ENCODE peak calls at places on chromosomes 3 and 15, in ten cellular contexts. G is GM12878, F is endothelial cell of umbilical vein, A is K562, H is prostate gland, R is sigmoid colon, O is transverse colon, K is GM23338, V is HepG2, P is stomach. Y is an unnamed sample.
A peak's percentile ranks its signal among the peaks of the same experiment; 100 is the strongest.

GRCh38 chr3:124764746-124765145 is 34.5 kb downstream of the UMPS start:
- DNase-seq in G (no peak), F (no peak), A (no peak), H (no peak), R (no peak), O (no peak), K (no peak), V (no peak), P (no peak), Y (no peak)

GRCh38 chr15:45157974-45158373 is 28.2 kb downstream of the DUOX1 start:
- DNase-seq in G (no peak), F (no peak), A (no peak), H (no peak), R (no peak), O (no peak), K (peak; percentile 34), V (no peak), P (no peak), Y (no peak)

GRCh38 chr15:68001811-68002210 is 52.3 kb upstream of the PIAS1 start:
- DNase-seq in G (no peak), F (no peak), A (no peak), H (no peak), R (no peak), O (no peak), K (no peak), V (no peak), P (no peak), Y (no peak)

GRCh38 chr15:34154725-34155204 is 52.9 kb downstream of the PGBD4 start:
- DNase-seq in G (no peak), F (no peak), A (no peak), H (no peak), R (no peak), O (no peak), K (peak; percentile 12), V (no peak), P (no peak), Y (no peak)

GRCh38 chr3:36840453-36840921 is 76.1 kb upstream of the DCLK3 start:
- DNase-seq in G (no peak), F (no peak), A (no peak), H (no peak), R (no peak), O (no peak), K (no peak), V (no peak), P (no peak), Y (no peak)

GRCh38 chr3:175179055-175179454 is 319.9 kb downstream of the NAALADL2 start:
- DNase-seq in G (no peak), F (peak; percentile 79), A (no peak), H (no peak), R (no peak), O (no peak), K (no peak), V (no peak), P (no peak), Y (no peak)

GRCh38 chr3:23221136-23221535 is 18.0 kb downstream of the UBE2E2 start:
- DNase-seq in G (no peak), F (no peak), A (no peak), H (no peak), R (no peak), O (no peak), K (no peak), V (no peak), P (no peak), Y (no peak)

GRCh38 chr15:22866066-22866465 is 27.6 kb downstream of the NIPA2 start:
- DNase-seq in G (no peak), F (no peak), A (no peak), H (no peak), R (no peak), O (no peak), K (no peak), V (no peak), P (no peak), Y (no peak)

GRCh38 chr3:40550168-40550567 is 25.4 kb downstream of the ZNF621 start:
- DNase-seq in G (no peak), F (no peak), A (no peak), H (no peak), R (no peak), O (no peak), K (no peak), V (no peak), P (no peak), Y (no peak)
- H3K4me3 ChIP-seq in G (no peak overlapping the region), F (no peak overlapping the region), A (no peak overlapping the region), H (no peak overlapping the region), R (no peak overlapping the region), O (no peak overlapping the region), K (no peak overlapping the region), V (no peak overlapping the region), P (no peak overlapping the region), Y (no peak overlapping the region)

GRCh38 chr3:71541313-71541712 is 42.2 kb downstream of the FOXP1 start:
- DNase-seq in G (no peak), F (peak; percentile 55), A (peak; percentile 11), H (no peak), R (no peak), O (no peak), K (no peak), V (no peak), P (no peak), Y (no peak)

GRCh38 chr3:71546781-71547180 is 36.7 kb downstream of the FOXP1 start:
- DNase-seq in G (no peak), F (no peak), A (no peak), H (no peak), R (no peak), O (no peak), K (no peak), V (no peak), P (no peak), Y (no peak)

GRCh38 chr3:71545330-71545729 is 38.2 kb downstream of the FOXP1 start:
- DNase-seq in G (no peak), F (no peak), A (no peak), H (no peak), R (no peak), O (no peak), K (no peak), V (peak; percentile 19), P (no peak), Y (no peak)

GRCh38 chr3:71543371-71544016 is 40.0 kb downstream of the FOXP1 start:
- DNase-seq in G (no peak), F (no peak), A (no peak), H (no peak), R (no peak), O (no peak), K (no peak), V (no peak), P (no peak), Y (no peak)

DNA sequence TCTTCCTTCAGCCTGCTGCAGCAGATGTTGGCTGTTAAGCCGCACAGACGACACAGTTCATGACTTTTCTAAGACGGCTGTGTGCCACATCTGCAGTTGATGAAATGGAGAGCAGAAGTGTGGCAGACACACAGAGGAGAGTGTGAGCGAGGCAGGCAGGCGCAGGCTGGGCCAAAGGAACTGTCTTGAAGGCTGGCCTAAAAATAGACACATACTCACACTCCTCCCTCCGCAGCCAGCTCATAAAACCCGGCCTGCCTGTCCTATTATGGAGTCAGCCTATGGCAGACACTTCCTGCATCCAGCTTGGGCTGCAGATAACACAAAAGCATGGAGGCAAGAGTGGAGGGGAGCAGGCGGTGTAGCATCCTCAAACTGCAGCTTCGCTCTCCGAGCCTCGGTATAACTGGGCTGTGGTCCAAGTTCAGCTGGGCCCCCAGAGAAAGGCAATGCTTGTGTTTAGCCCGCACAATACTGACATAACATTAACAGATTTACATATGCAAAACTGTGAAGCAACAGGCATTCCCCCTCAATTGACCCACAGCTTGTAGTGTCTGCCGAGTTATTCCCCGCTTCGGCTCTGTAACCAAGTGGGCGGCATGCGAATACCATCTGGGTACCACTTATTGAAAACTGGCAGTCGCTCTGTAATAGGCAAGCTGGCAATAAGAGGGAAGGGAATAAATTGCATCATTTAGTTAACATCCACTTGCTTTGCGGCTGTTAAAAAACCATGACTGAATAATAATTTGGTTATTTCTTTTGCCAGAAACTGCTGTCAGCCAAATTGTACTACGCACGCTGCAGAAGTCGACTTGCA is 40.8 kb downstream of the FOXP1 start:
- DNase-seq in G (no peak), F (peak; percentile 89), A (peak; percentile 72), H (peak; percentile 84), R (peak; percentile 96), O (peak; percentile 85), K (peak; percentile 18), V (no peak), P (peak; percentile 36), Y (peak; percentile 43)
- TF ChIP-seq POLR2AphosphoS5 in G (no peak), F (peak; percentile 24), A (no peak), H (peak; percentile 85), R (peak; percentile 54), O (peak; percentile 66), K (no peak), V (no peak), P (no peak), Y (peak; percentile 52)

DNA sequence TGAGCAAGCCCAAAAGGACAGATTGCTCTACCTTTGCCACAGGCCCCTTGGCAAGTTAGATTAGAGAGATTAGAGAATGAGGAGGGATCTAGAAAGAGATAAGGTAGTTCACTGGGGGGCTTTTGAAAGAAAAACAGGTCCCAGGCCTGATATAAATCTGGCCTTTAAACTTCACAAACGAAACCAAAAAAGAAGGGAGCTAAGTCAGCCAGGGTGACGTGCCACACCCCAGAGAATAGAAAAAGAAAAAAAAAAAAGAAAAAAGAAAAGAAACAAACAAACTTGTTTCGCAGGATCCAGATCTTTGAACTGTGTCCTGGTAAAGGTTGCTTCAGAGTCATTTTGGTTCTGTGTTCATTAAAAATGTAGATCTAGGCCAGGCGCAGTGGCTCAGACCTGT is 3.6 kb downstream of the KAT2B start:
- DNase-seq in G (no peak), F (no peak), A (no peak), H (no peak), R (no peak), O (no peak), K (no peak), V (no peak), P (no peak), Y (no peak)
- H3K4me3 ChIP-seq in G (peak overlapping the region; percentile 53), F (no peak overlapping the region), A (no peak overlapping the region), H (no peak overlapping the region), R (peak overlapping the region; percentile 28), O (no peak overlapping the region), K (no peak overlapping the region), V (no peak overlapping the region), P (peak overlapping the region; percentile 26), Y (no peak overlapping the region)

GRCh38 chr15:81295466-81296145 is 28.3 kb downstream of the STARD5 start:
- DNase-seq in G (no peak), F (no peak), A (no peak), H (no peak), R (no peak), O (peak; percentile 10), K (no peak), V (no peak), P (no peak), Y (no peak)

GRCh38 chr15:81297580-81298575 is 26.1 kb downstream of the STARD5 start:
- DNase-seq in G (no peak), F (no peak), A (no peak), H (no peak), R (no peak), O (peak; percentile 6), K (no peak), V (no peak), P (no peak), Y (no peak)

GRCh38 chr15:81296218-81296617 is 27.7 kb downstream of the STARD5 start:
- DNase-seq in G (no peak), F (no peak), A (no peak), H (no peak), R (no peak), O (peak; percentile 7), K (no peak), V (no peak), P (no peak), Y (no peak)

GRCh38 chr15:81297147-81297572 is 26.8 kb downstream of the STARD5 start:
- DNase-seq in G (no peak), F (no peak), A (no peak), H (no peak), R (no peak), O (peak; percentile 8), K (no peak), V (no peak), P (no peak), Y (no peak)

DNA sequence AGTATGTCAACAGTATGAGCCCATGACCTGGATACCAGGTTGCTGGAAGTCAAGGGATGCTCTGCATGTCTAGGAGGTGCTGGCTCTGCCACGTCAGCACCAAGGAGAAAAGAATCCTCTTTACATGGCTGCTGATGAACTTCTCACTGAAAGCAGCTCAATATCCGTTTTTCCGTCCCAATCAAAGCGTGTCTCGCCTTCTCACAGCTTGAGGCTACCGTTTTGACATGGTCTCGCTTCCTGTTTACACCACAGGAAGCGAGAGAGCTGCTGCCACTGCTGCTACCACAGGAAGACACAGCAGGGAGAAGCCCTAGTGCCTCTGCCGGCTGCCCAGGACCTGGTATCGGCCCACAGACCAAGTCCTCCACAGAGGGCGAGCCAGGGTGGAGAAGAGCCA is 27.3 kb downstream of the STARD5 start:
- DNase-seq in G (peak; percentile 95), F (peak; percentile 30), A (no peak), H (no peak), R (peak; percentile 73), O (peak; percentile 78), K (no peak), V (no peak), P (peak; percentile 61), Y (peak; percentile 86)
- TF ChIP-seq POLR2AphosphoS5 in G (peak; percentile 72), F (no peak), A (no peak), H (no peak), R (no peak), O (peak; percentile 80), K (no peak), V (no peak), P (peak; percentile 64), Y (peak; percentile 76)